ENCODE peak calls at places on chromosome 9, in nine cellular contexts. T, X, D, A, C, R, U, G and W are unnamed samples. For H3K36me3, the result is how much of the 10 kb centered on the place peaks cover.

GRCh38 chr9:20309209-20309608 is 313.1 kb downstream of the MLLT3 start:
- DNase-seq in D (no peak), X (no peak), G (no peak), U (no peak), C (no peak), T (no peak), A (no peak), R (no peak), W (no peak)

GRCh38 chr9:98287383-98287782 is 31.9 kb upstream of the TBC1D2 start:
- DNase-seq in T (no peak), X (no peak), U (no peak), R (no peak), D (no peak), A (no peak), C (no peak), G (no peak), W (no peak)

GRCh38 chr9:86639899-86640379 is 285.7 kb upstream of the TUT7 start:
- DNase-seq in C (no peak), A (no peak), U (no peak), X (no peak), R (no peak), D (no peak), G (no peak), T (no peak), W (no peak)

GRCh38 chr9:4774209-4774608 is 18.5 kb upstream of the RCL1 start:
- DNase-seq in R (peak), X (no peak), D (no peak), U (peak), T (no peak), A (no peak), C (peak), G (no peak), W (no peak)

GRCh38 chr9:120439147-120439546 is 140.8 kb downstream of the CDK5RAP2 start:
- DNase-seq in U (no peak), T (no peak), X (no peak), R (no peak), G (no peak), D (no peak), C (no peak), A (no peak), W (no peak)

GRCh38 chr9:89194381-89195114 is 15.9 kb upstream of the SHC3 start:
- DNase-seq in A (no peak), R (no peak), C (no peak), U (no peak), X (no peak), G (no peak), D (no peak), T (no peak), W (no peak)

GRCh38 chr9:127349483-127350127 is 47.4 kb upstream of the SLC2A8 start:
- DNase-seq in D (no peak), R (no peak), X (no peak), T (no peak), U (no peak), G (no peak), C (no peak), A (no peak), W (no peak)

GRCh38 chr9:134687556-134687955 is 46.0 kb downstream of the COL5A1 start:
- DNase-seq in X (no peak), T (no peak), C (no peak), A (no peak), R (peak), G (no peak), U (no peak), D (peak), W (no peak)

GRCh38 chr9:87004016-87004415 is 56.7 kb upstream of the GAS1 start:
- DNase-seq in R (no peak), X (no peak), G (no peak), T (no peak), D (no peak), C (no peak), A (no peak), U (no peak), W (no peak)

GRCh38 chr9:133528001-133528886 is 3.5 kb upstream of the MYMK start:
- DNase-seq in R (no peak), G (no peak), X (no peak), U (no peak), T (no peak), D (no peak), C (no peak), A (no peak), W (no peak)

GRCh38 chr9:14258156-14258555 is 55.8 kb downstream of the NFIB start:
- DNase-seq in X (no peak), C (no peak), U (no peak), G (no peak), A (no peak), R (no peak), D (no peak), T (no peak), W (no peak)

GRCh38 chr9:73093740-73094379 is 57.8 kb upstream of the ANXA1 start:
- DNase-seq in C (no peak), D (no peak), R (no peak), T (no peak), U (no peak), X (no peak), A (no peak), G (peak), W (no peak)

GRCh38 chr9:95953986-95954385 is 78.5 kb downstream of the ERCC6L2 start:
- DNase-seq in T (no peak), U (no peak), X (no peak), R (no peak), A (no peak), G (no peak), D (no peak), C (no peak), W (no peak)

GRCh38 chr9:79120533-79121315 is 451.0 kb upstream of the TLE4 start:
- DNase-seq in D (no peak), X (no peak), U (no peak), C (no peak), T (no peak), G (no peak), R (no peak), A (no peak), W (no peak)

GRCh38 chr9:34654317-34655083 is 2.5 kb downstream of the IL11RA start:
- DNase-seq in D (peak), R (peak), C (peak), X (no peak), T (no peak), U (peak), A (peak), G (no peak), W (peak)

GRCh38 chr9:120532475-120532874 is 47.5 kb downstream of the CDK5RAP2 start:
- DNase-seq in T (no peak), X (no peak), G (peak), U (peak), R (no peak), A (no peak), C (peak), D (peak), W (no peak)

GRCh38 chr9:89430995-89431394 is 66.9 kb downstream of the SEMA4D start:
- DNase-seq in G (no peak), C (no peak), U (no peak), T (no peak), R (no peak), A (no peak), X (no peak), D (no peak), W (peak)

GRCh38 chr9:107631788-107632187 is 142.2 kb upstream of the KLF4 start:
- DNase-seq in C (no peak), R (no peak), D (no peak), T (no peak), X (no peak), U (no peak), G (no peak), A (no peak), W (no peak)

GRCh38 chr9:79565245-79565644 is 6.5 kb upstream of the TLE4 start:
- DNase-seq in G (no peak), T (no peak), X (no peak), U (no peak), C (no peak), R (no peak), A (no peak), D (no peak), W (no peak)

GRCh38 chr9:78424299-78424698 is 127.4 kb downstream of the PSAT1 start:
- DNase-seq in U (no peak), D (no peak), G (no peak), R (no peak), X (no peak), T (no peak), C (no peak), A (no peak), W (no peak)

GRCh38 chr9:71761938-71762353 is 6.4 kb downstream of the CEMIP2 start:
- DNase-seq in A (no peak), X (no peak), R (no peak), U (no peak), G (peak), C (no peak), D (no peak), T (no peak), W (no peak)

GRCh38 chr9:136079916-136080246 is 15.2 kb downstream of the NACC2 start:
- DNase-seq in D (peak), C (no peak), A (peak), T (no peak), G (no peak), U (no peak), R (peak), X (no peak), W (peak)

GRCh38 chr9:127430415-127430814 is 6.2 kb downstream of the ZNF79 start:
- DNase-seq in A (no peak), U (no peak), C (no peak), G (no peak), R (no peak), X (no peak), D (no peak), T (no peak), W (no peak)

GRCh38 chr9:13705913-13706312 is 426.4 kb upstream of the MPDZ start:
- DNase-seq in D (peak), G (peak), U (peak), C (peak), R (peak), A (no peak), X (no peak), T (no peak), W (no peak)

GRCh38 chr9:13279284-13280162 is at the start of gene MPDZ:
- DNase-seq in X (no peak), A (peak), G (peak), U (peak), R (peak), D (peak), C (peak), T (no peak), W (peak)

GRCh38 chr9:18504707-18505106 is 30.8 kb downstream of the ADAMTSL1 start:
- DNase-seq in C (no peak), U (no peak), T (no peak), R (no peak), A (no peak), G (no peak), D (no peak), X (no peak), W (peak)

GRCh38 chr9:137252555-137253506 is 1.7 kb downstream of the STPG3 start:
- DNase-seq in U (no peak), A (no peak), G (no peak), R (no peak), C (no peak), D (no peak), T (no peak), X (no peak), W (no peak)

GRCh38 chr9:131618071-131618479 is 72.8 kb downstream of the PRRT1B start:
- DNase-seq in A (peak), T (no peak), G (no peak), C (peak), U (peak), R (no peak), X (no peak), D (peak), W (no peak)

GRCh38 chr9:73037613-73038012 is 84.8 kb upstream of the ALDH1A1 start:
- DNase-seq in X (no peak), U (no peak), G (peak), C (no peak), T (no peak), R (no peak), A (no peak), D (no peak), W (no peak)

GRCh38 chr9:93305497-93306020 is 121.6 kb downstream of the WNK2 start:
- DNase-seq in T (no peak), X (no peak), U (no peak), C (no peak), G (no peak), A (peak), D (peak), R (peak), W (no peak)

GRCh38 chr9:93307468-93308157 is 123.7 kb downstream of the WNK2 start:
- DNase-seq in G (no peak), C (no peak), U (peak), X (no peak), R (peak), A (no peak), D (no peak), T (no peak), W (no peak)

GRCh38 chr9:93308158-93308602 is 124.2 kb downstream of the WNK2 start:
- DNase-seq in A (no peak), X (no peak), T (no peak), D (no peak), R (no peak), U (peak), G (no peak), C (no peak), W (peak)

GRCh38 chr9:93306081-93306480 is 122.1 kb downstream of the WNK2 start:
- DNase-seq in R (no peak), C (no peak), T (no peak), D (peak), A (no peak), G (no peak), X (no peak), U (no peak), W (peak)

GRCh38 chr9:93306579-93307091 is 122.7 kb downstream of the WNK2 start:
- DNase-seq in X (no peak), T (no peak), R (peak), A (no peak), G (no peak), D (peak), U (peak), C (no peak), W (no peak)
- H3K27ac ChIP-seq in X (no peak), T (no peak), R (peak), A (peak), G (no peak), D (no peak), U (no peak), C (no peak), W (no peak)

GRCh38 chr9:21689851-21690250 is 112.6 kb upstream of the MTAP start:
- DNase-seq in C (no peak), X (no peak), T (no peak), U (no peak), R (no peak), G (peak), D (no peak), A (no peak), W (no peak)

GRCh38 chr9:21687351-21687750 is 115.1 kb upstream of the MTAP start:
- DNase-seq in T (no peak), X (no peak), C (no peak), R (no peak), D (no peak), A (no peak), U (no peak), G (no peak), W (no peak)

GRCh38 chr9:21690561-21690960 is 111.9 kb upstream of the MTAP start:
- DNase-seq in D (no peak), A (no peak), U (no peak), C (no peak), R (no peak), T (no peak), G (peak), X (no peak), W (no peak)

GRCh38 chr9:21686738-21687137 is 115.7 kb upstream of the MTAP start:
- DNase-seq in T (no peak), X (no peak), G (peak), A (no peak), U (no peak), D (no peak), R (no peak), C (no peak), W (no peak)

DNA sequence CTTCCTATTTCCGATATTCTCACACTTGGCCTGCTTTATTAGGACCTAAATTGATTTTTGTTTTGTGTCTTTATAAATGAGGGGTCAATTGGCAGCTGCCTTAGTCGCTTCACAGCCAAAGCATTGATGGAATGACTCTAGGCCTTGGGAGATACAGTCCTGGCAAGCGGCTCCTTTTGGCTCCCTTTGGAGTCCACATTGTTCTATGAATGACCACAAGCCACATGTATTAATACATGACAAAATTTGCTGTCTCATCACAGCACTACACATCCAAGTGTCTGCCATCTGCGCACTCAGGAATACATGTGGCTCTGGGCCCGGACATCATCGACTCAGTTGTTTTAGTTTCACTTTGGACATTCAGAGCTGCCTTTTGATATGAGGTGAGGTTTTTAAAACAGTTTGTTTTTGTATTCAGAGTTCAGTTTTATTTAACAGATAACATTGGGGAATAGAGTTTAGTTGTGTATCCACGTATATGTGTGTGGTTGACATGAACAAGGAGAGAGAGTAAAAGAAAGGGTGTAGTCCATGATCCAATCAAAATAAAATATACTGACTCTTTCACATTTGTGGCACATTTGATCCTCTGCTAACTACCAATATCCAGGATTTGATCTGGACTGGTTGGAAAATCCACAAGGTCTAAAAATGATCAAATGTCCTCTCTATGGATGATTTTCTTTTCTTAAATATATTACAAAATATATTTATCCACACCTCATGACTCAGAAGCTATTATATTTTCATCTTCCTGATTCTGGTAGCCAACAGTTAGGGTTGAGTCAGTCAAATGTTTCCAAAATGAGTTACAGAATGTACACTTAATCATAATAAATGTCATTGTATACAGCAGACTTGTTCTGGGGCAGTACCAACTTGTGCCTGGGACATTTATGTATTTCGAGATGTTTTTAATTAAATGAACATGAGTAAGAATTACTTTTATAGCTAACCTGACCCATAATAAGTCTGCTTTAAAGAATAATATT is 114.0 kb upstream of the MTAP start:
- DNase-seq in C (no peak), U (no peak), R (no peak), D (peak), A (no peak), X (no peak), G (peak), T (peak), W (no peak)
- H3K36me3 ChIP-seq in C (under half), U (under half), R (under half), D (under half), A (under half), X (under half), G (under half), T (under half), W (under half)

DNA sequence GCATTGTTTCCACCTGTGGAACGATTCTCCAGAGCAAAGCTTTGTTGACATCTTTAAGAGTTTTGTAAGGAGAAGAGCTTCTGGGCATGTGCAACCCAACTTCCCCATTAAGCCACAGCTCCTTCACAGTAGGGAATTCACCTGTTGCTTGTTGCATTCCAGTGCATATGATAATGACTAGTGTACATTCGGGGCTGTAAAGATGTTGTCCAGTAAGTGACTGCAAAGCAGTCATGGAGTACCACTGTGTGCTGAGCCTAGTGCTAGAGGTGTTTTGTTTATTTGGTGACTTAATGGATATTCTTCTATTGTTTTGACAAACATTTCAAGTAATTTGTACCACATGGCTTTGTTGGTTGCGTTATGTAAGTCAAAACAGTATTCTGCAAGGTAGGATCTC is 12.8 kb downstream of the UGCG start:
- DNase-seq in C (no peak), A (no peak), R (no peak), G (no peak), U (no peak), X (no peak), D (no peak), T (no peak), W (no peak)
- H3K27ac ChIP-seq in C (no peak), A (no peak), R (no peak), G (no peak), U (peak), X (no peak), D (no peak), T (peak), W (no peak)

GRCh38 chr9:125346351-125346750 is 84.7 kb downstream of the GAPVD1 start:
- DNase-seq in R (no peak), A (no peak), C (no peak), X (no peak), D (no peak), G (no peak), T (no peak), U (no peak), W (no peak)
- H3K36me3 ChIP-seq in R (under half), A (half or more), C (under half), X (half or more), D (under half), G (under half), T (under half), U (half or more), W (under half)

GRCh38 chr9:121779381-121780117 is 128.1 kb downstream of the DAB2IP start:
- DNase-seq in G (peak), A (no peak), U (peak), X (no peak), R (peak), D (no peak), T (no peak), C (peak), W (peak)
- H3K27ac ChIP-seq in G (no peak), A (peak), U (peak), X (peak), R (peak), D (peak), T (no peak), C (peak), W (peak)